ENCODE peak calls at places on chromosomes 7 and 10, in four cellular contexts. One of them, this sample, is unnamed.

GRCh38 chr10:34078798-34079470 is 736.2 kb downstream of the PARD3 start:
- DNase-seq in Peyer's patch: no peak
- DNase-seq in stomach: no peak
- DNase-seq in uterus: no peak
- DNase-seq in this sample: no peak

GRCh38 chr10:133474833-133475734 is 21.3 kb downstream of the SCART1 start:
- DNase-seq in Peyer's patch: no peak
- DNase-seq in stomach: no peak
- DNase-seq in uterus: no peak
- DNase-seq in this sample: no peak

GRCh38 chr10:52740913-52741675 is 31.5 kb downstream of the MBL2 start:
- DNase-seq in Peyer's patch: no peak
- DNase-seq in stomach: peak
- DNase-seq in uterus: no peak
- DNase-seq in this sample: no peak

GRCh38 chr7:100895956-100896742 is 461 bp upstream of the ACHE start:
- DNase-seq in Peyer's patch: peak
- DNase-seq in stomach: peak
- DNase-seq in uterus: no peak
- DNase-seq in this sample: no peak

GRCh38 chr10:85655394-85655793 is 711.2 kb downstream of the GRID1 start:
- DNase-seq in Peyer's patch: no peak
- DNase-seq in stomach: no peak
- DNase-seq in uterus: no peak
- DNase-seq in this sample: no peak

GRCh38 chr10:45564303-45564959 is 108.1 kb downstream of the ZFAND4 start:
- DNase-seq in Peyer's patch: no peak
- DNase-seq in stomach: no peak
- DNase-seq in uterus: no peak
- DNase-seq in this sample: no peak

GRCh38 chr7:27339478-27339877 is 96.9 kb downstream of the EVX1 start:
- DNase-seq in Peyer's patch: no peak
- DNase-seq in stomach: no peak
- DNase-seq in uterus: no peak
- DNase-seq in this sample: peak

GRCh38 chr7:5214641-5215040 is 24.6 kb downstream of the WIPI2 start:
- DNase-seq in Peyer's patch: peak
- DNase-seq in stomach: no peak
- DNase-seq in uterus: no peak
- DNase-seq in this sample: no peak

GRCh38 chr7:90271753-90272152 is 26.8 kb downstream of the CFAP69 start:
- DNase-seq in Peyer's patch: no peak
- DNase-seq in stomach: no peak
- DNase-seq in uterus: no peak
- DNase-seq in this sample: no peak

GRCh38 chr10:75612904-75613684 is 181.7 kb downstream of the LRMDA start:
- DNase-seq in Peyer's patch: no peak
- DNase-seq in stomach: no peak
- DNase-seq in uterus: peak
- DNase-seq in this sample: no peak

GRCh38 chr7:105639677-105640493 is 58.6 kb upstream of the EFCAB10 start:
- DNase-seq in Peyer's patch: no peak
- DNase-seq in stomach: no peak
- DNase-seq in uterus: no peak
- DNase-seq in this sample: no peak

GRCh38 chr7:29289156-29290021 is 94.8 kb downstream of the CHN2 start:
- DNase-seq in Peyer's patch: no peak
- DNase-seq in stomach: no peak
- DNase-seq in uterus: no peak
- DNase-seq in this sample: peak

GRCh38 chr10:14604181-14605142 is 170.2 kb downstream of the FAM107B start:
- DNase-seq in Peyer's patch: peak
- DNase-seq in stomach: peak
- DNase-seq in uterus: peak
- DNase-seq in this sample: peak

GRCh38 chr10:15738237-15738928 is 18.7 kb upstream of the ITGA8 start:
- DNase-seq in Peyer's patch: no peak
- DNase-seq in stomach: no peak
- DNase-seq in uterus: peak
- DNase-seq in this sample: no peak

GRCh38 chr7:144414815-144415214 is 11.3 kb upstream of the NOBOX start:
- DNase-seq in Peyer's patch: no peak
- DNase-seq in stomach: no peak
- DNase-seq in uterus: no peak
- DNase-seq in this sample: no peak

GRCh38 chr10:74289956-74290355 is 138.9 kb downstream of the ADK start:
- DNase-seq in Peyer's patch: no peak
- DNase-seq in stomach: no peak
- DNase-seq in uterus: no peak
- DNase-seq in this sample: no peak

GRCh38 chr10:672992-673391 is 16.5 kb downstream of the DIP2C start:
- DNase-seq in Peyer's patch: no peak
- DNase-seq in stomach: no peak
- DNase-seq in uterus: no peak
- DNase-seq in this sample: no peak

GRCh38 chr7:2968616-2969397 is 74.9 kb downstream of the CARD11 start:
- DNase-seq in Peyer's patch: no peak
- DNase-seq in stomach: no peak
- DNase-seq in uterus: no peak
- DNase-seq in this sample: no peak

GRCh38 chr7:6340241-6340640 is 67.8 kb upstream of the CYTH3 start:
- DNase-seq in Peyer's patch: no peak
- DNase-seq in stomach: no peak
- DNase-seq in uterus: no peak
- DNase-seq in this sample: no peak

GRCh38 chr10:133140417-133141143 is 19.4 kb upstream of the KNDC1 start:
- DNase-seq in Peyer's patch: peak
- DNase-seq in stomach: no peak
- DNase-seq in uterus: peak
- DNase-seq in this sample: peak

GRCh38 chr7:48962821-48963505 is 38.6 kb downstream of the CDC14C start:
- DNase-seq in Peyer's patch: no peak
- DNase-seq in stomach: no peak
- DNase-seq in uterus: no peak
- DNase-seq in this sample: no peak

GRCh38 chr7:75945297-75946168 is 30.6 kb downstream of the POR start:
- DNase-seq in Peyer's patch: no peak
- DNase-seq in stomach: peak
- DNase-seq in uterus: no peak
- DNase-seq in this sample: no peak

GRCh38 chr10:70592746-70593512 is 9.6 kb downstream of the PRF1 start:
- DNase-seq in Peyer's patch: no peak
- DNase-seq in stomach: no peak
- DNase-seq in uterus: no peak
- DNase-seq in this sample: no peak

GRCh38 chr10:127243490-127244272 is 47.3 kb upstream of the INSYN2A start:
- DNase-seq in Peyer's patch: peak
- DNase-seq in stomach: peak
- DNase-seq in uterus: no peak
- DNase-seq in this sample: no peak

GRCh38 chr7:42495251-42495650 is 258.2 kb upstream of the GLI3 start:
- DNase-seq in Peyer's patch: no peak
- DNase-seq in stomach: no peak
- DNase-seq in uterus: no peak
- DNase-seq in this sample: no peak

DNA sequence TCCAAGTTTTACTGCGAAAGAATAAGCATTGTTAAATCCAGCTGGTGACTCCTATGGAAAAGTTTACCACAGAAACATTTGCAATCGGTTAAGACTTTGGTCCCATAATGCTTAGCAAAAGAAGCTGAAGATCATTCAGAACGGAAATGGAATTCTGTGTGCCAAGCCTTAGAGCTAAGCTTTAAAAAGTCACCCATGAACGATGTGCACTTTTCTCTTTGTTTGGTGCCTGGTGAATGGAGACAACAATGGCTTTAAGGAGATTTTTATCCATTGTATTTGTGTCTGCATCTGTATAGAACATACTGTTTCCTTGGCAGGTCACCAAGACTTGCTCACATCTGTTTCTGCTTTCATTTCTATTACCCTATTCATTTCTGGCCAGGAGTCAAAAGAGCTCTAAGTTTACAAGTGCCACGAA is 26.3 kb upstream of the COL1A2 start:
- DNase-seq in Peyer's patch: no peak
- DNase-seq in stomach: no peak
- DNase-seq in uterus: peak
- DNase-seq in this sample: no peak
- H3K4me3 ChIP-seq in Peyer's patch: no peak
- H3K4me3 ChIP-seq in stomach: no peak
- H3K4me3 ChIP-seq in uterus: no peak
- H3K4me3 ChIP-seq in this sample: no peak

DNA sequence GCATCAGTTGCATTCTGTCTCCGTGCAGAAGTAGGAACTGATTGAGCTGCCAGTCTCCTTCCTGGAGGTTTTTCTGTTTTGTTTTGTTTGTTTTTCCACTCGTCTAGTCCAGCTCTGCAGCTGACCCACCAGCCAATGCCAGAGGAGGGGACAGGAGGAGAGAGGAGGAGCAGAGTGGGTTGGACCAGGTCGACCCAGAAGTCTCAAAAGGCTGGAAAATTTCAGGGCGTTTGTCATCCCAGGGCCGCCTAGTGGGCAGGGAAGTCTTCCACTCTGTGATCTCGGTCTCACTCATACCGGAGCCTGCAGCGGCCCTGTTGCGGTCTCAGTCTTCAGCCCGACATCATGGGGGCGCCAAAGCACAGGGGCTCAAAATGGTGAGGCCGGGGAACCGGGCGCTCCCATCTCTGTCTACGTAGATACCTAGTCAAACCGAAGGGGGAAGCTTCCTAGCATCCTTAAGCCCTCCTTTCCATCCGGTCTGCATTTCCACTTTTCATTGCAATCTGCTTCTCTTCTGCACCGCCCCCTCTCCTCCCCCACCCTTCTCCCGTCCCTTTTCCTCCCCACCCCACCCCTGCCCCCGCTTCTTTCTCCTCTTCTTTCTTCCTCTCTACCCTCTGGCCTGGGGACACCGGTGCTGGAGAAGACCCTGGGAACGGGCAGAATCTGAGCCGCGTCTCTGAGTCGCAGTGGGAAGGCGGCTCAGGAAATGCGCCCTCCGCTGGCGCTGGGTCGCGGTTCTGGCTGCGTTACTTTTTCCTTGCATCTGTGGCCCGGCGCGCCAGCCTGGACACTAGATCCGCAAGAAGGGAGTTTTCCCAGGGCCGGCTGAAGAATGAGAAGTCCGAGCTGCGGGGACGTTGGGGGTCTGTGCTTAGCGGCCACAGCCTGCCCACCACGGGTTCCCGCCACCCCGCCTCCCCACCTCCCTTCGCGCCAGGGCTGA is 16.2 kb upstream of the PAX2 start:
- DNase-seq in Peyer's patch: no peak
- DNase-seq in stomach: peak
- DNase-seq in uterus: no peak
- DNase-seq in this sample: no peak
- TF ChIP-seq CTCF in Peyer's patch: no peak
- TF ChIP-seq CTCF in stomach: no peak
- TF ChIP-seq CTCF in uterus: no peak
- TF ChIP-seq CTCF in this sample: no peak

GRCh38 chr10:103660364-103661197 is 167.1 kb downstream of the NEURL1 start:
- DNase-seq in Peyer's patch: no peak
- DNase-seq in stomach: peak
- DNase-seq in uterus: no peak
- DNase-seq in this sample: no peak
- TF ChIP-seq POLR2A in Peyer's patch: no peak
- TF ChIP-seq POLR2A in stomach: no peak
- TF ChIP-seq POLR2A in uterus: no peak
- TF ChIP-seq POLR2A in this sample: no peak

DNA sequence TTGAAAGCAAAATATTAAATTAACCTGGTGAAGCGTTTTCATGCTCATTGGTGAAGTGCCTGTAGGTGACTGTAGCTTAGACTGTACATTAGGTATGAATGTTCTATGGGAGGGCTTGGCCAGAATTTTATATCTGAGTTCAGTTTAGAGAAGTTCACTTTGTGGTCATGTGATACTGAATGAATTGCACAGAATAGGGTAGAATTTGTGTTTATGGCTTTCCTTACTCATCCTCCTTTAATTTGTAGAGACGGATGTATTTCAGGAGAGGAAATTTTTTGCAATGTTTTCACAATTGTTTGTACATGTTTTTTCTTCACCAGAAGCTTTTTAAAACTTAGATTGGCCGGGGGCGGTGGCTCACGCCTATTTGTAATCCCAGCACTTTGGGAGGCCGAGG is 32.3 kb downstream of the REEP3 start:
- DNase-seq in Peyer's patch: no peak
- DNase-seq in stomach: no peak
- DNase-seq in uterus: no peak
- DNase-seq in this sample: no peak
- H3K4me3 ChIP-seq in Peyer's patch: no peak
- H3K4me3 ChIP-seq in stomach: no peak
- H3K4me3 ChIP-seq in uterus: no peak
- H3K4me3 ChIP-seq in this sample: no peak

GRCh38 chr10:93775330-93775729 is 17.6 kb downstream of the LGI1 start:
- DNase-seq in Peyer's patch: no peak
- DNase-seq in stomach: no peak
- DNase-seq in uterus: no peak
- DNase-seq in this sample: no peak
- TF ChIP-seq CTCF in Peyer's patch: no peak
- TF ChIP-seq CTCF in stomach: no peak
- TF ChIP-seq CTCF in uterus: no peak
- TF ChIP-seq CTCF in this sample: no peak